ENCODE peak calls at places on chromosomes 13 and 19, in seven cellular contexts. C is cardiac muscle cell, A is PC-3, D is AG10803, J is AG04450, Y is cardiac fibroblast, X is ascending aorta. L is an unnamed sample.

GRCh38 chr13:49210669-49211068 is 9.5 kb upstream of the MLNR start:
- DNase-seq in D (no peak), X (no peak), C (no peak), Y (no peak), A (no peak), J (no peak), L (no peak)

GRCh38 chr19:30225615-30226463 is 146.3 kb upstream of the ZNF536 start:
- DNase-seq in A (no peak), C (no peak), Y (no peak), X (no peak), D (no peak), J (no peak), L (no peak)

GRCh38 chr13:35866801-35867200 is 264.4 kb downstream of the DCLK1 start:
- DNase-seq in X (no peak), C (no peak), Y (peak), D (no peak), J (no peak), A (no peak), L (no peak)

GRCh38 chr13:42083138-42083770 is 34.8 kb downstream of the DGKH start:
- DNase-seq in D (no peak), X (no peak), A (no peak), C (no peak), Y (no peak), J (no peak), L (no peak)

GRCh38 chr19:28154077-28154476 is 1058.9 kb downstream of the UQCRFS1 start:
- DNase-seq in X (no peak), C (no peak), A (no peak), D (no peak), Y (no peak), J (no peak), L (no peak)

GRCh38 chr13:34114581-34114980 is 296.6 kb downstream of the RFC3 start:
- DNase-seq in C (no peak), Y (no peak), X (no peak), J (no peak), A (no peak), D (no peak), L (no peak)

GRCh38 chr13:110298221-110298565 is 8.8 kb downstream of the COL4A1 start:
- DNase-seq in D (no peak), J (no peak), X (no peak), C (no peak), Y (no peak), A (no peak), L (no peak)

GRCh38 chr19:47443331-47443730 is 24.0 kb upstream of the MEIS3 start:
- DNase-seq in Y (no peak), C (no peak), X (no peak), J (no peak), A (no peak), D (no peak), L (no peak)

GRCh38 chr13:76792680-76793334 is 93.4 kb downstream of the KCTD12 start:
- DNase-seq in J (no peak), A (peak), D (peak), X (no peak), C (no peak), Y (peak), L (no peak)

GRCh38 chr19:1041835-1042685 is 2.2 kb downstream of the ABCA7 start:
- DNase-seq in X (no peak), C (no peak), D (no peak), Y (no peak), A (peak), J (no peak), L (no peak)

GRCh38 chr13:81396172-81396571 is 1055.2 kb upstream of the SPRY2 start:
- DNase-seq in C (no peak), J (no peak), A (no peak), D (no peak), X (no peak), Y (no peak), L (no peak)

GRCh38 chr13:25213716-25214115 is 41.6 kb upstream of the AMER2 start:
- DNase-seq in A (peak), Y (no peak), D (peak), J (no peak), X (peak), C (no peak), L (peak)

GRCh38 chr19:484494-484893 is 11.8 kb upstream of the MADCAM1 start:
- DNase-seq in X (no peak), A (no peak), C (no peak), D (no peak), Y (no peak), J (no peak), L (no peak)

GRCh38 chr13:36998624-36999041 is 507 bp downstream of the ALG5 start:
- DNase-seq in Y (no peak), D (peak), A (no peak), C (peak), J (no peak), X (no peak), L (peak)

GRCh38 chr19:29285187-29285687 is 72.3 kb upstream of the UQCRFS1 start:
- DNase-seq in A (no peak), D (peak), Y (no peak), C (no peak), X (no peak), J (no peak), L (no peak)

GRCh38 chr19:13902993-13903555 is 2.8 kb downstream of the BRME1 start:
- DNase-seq in Y (no peak), X (no peak), A (peak), J (no peak), C (no peak), D (no peak), L (no peak)

GRCh38 chr19:12867120-12868099 is 13.8 kb downstream of the DNASE2 start:
- DNase-seq in J (no peak), X (no peak), C (peak), Y (peak), D (no peak), A (no peak), L (no peak)

DNA sequence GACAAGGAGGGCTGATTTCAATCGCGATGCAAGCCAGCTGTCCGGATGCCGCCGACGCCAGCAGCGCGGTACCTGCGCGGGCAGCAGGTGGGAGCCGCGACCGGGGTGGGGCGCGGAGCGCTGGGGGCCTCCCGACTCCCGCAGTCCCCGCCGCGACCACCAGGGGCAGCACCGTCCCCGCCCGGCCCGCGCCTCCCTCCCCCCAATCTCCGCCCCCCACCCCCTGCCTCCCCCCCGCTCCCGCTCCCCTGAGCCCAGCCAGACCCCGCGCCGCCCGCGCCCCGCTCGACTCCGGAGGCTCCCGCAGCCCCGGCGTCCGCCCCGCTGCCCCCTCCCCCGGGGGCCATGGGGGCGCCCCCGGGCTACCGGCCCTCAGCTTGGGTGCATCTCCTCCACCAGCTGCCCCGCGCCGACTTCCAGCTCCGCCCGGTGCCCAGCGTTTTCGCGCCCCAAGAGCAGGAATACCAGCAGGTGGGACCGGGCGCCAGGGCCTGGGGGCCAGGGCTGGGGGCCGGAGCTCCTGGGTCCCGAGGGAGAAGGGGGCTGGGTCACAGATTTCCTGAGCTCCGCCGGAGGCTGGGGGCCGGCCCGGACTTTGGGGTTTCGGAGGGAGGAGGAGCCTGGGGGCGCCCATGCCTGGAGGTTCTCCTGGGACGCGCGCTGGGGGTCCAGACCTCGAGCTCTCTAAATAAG is at the start of gene TTYH1:
- DNase-seq in D (no peak), C (no peak), X (no peak), A (no peak), Y (no peak), J (no peak), L (no peak)
- H3K4me3 ChIP-seq in D (no peak), C (peak), X (no peak), A (no peak), Y (no peak), J (no peak), L (peak)

GRCh38 chr13:43663474-43664090 is 123.2 kb downstream of the ENOX1 start:
- DNase-seq in J (peak), C (no peak), A (peak), D (peak), Y (peak), X (no peak), L (no peak)

GRCh38 chr13:43665388-43665787 is 121.4 kb downstream of the ENOX1 start:
- DNase-seq in D (no peak), A (no peak), C (no peak), X (no peak), J (no peak), Y (no peak), L (no peak)

GRCh38 chr13:43666403-43666802 is 120.4 kb downstream of the ENOX1 start:
- DNase-seq in A (no peak), C (no peak), Y (no peak), J (no peak), X (no peak), D (no peak), L (no peak)

GRCh38 chr13:43662976-43663375 is 123.8 kb downstream of the ENOX1 start:
- DNase-seq in Y (no peak), C (no peak), A (no peak), D (no peak), J (no peak), X (no peak), L (no peak)

GRCh38 chr13:43664700-43665191 is 122.0 kb downstream of the ENOX1 start:
- DNase-seq in D (peak), A (peak), J (peak), Y (peak), X (no peak), C (peak), L (no peak)
- TF ChIP-seq CTCF in D (no peak), A (no peak), J (no peak), Y (no peak), X (no peak), C (no peak), L (no peak)

GRCh38 chr19:43409415-43409814 is 5.3 kb upstream of the TEX101 start:
- DNase-seq in X (no peak), D (no peak), C (no peak), A (no peak), J (no peak), Y (no peak), L (no peak)
- H3K4me3 ChIP-seq in X (no peak), D (no peak), C (no peak), A (no peak), J (no peak), Y (no peak), L (no peak)

GRCh38 chr19:46347572-46347883 is 641 bp downstream of the PPP5C start:
- DNase-seq in J (no peak), Y (no peak), C (no peak), D (no peak), X (no peak), A (no peak), L (no peak)
- TF ChIP-seq CTCF in J (no peak), Y (no peak), C (no peak), D (no peak), X (no peak), A (peak), L (peak)